ENCODE peak calls at places on chromosomes 3 and 15, in eight cellular contexts. J, T, W, I, K, X, A and M are unnamed samples.

GRCh38 chr3:169966951-169967915 is 626 bp downstream of the SEC62 start:
- DNase-seq in A (no peak), T (peak), K (peak), I (no peak), X (peak), W (peak), J (peak), M (peak)

GRCh38 chr3:38722760-38723568 is 73.5 kb upstream of the SCN5A start:
- DNase-seq in W (no peak), T (no peak), I (no peak), X (no peak), K (peak), A (no peak), J (no peak), M (no peak)

GRCh38 chr3:28502555-28502954 is 153.9 kb upstream of the AZI2 start:
- DNase-seq in W (no peak), K (no peak), I (no peak), X (no peak), T (no peak), A (no peak), J (no peak), M (no peak)

GRCh38 chr3:15269091-15269989 is 63.0 kb downstream of the SH3BP5 start:
- DNase-seq in J (peak), X (peak), A (peak), I (no peak), T (peak), W (peak), K (peak), M (peak)

GRCh38 chr3:69305011-69305410 is 80.9 kb downstream of the FRMD4B start:
- DNase-seq in J (no peak), K (no peak), X (no peak), W (no peak), I (no peak), A (no peak), T (no peak), M (no peak)

GRCh38 chr3:177694316-177694715 is 497.0 kb upstream of the TBL1XR1 start:
- DNase-seq in K (peak), X (no peak), A (no peak), I (no peak), T (no peak), W (no peak), J (peak), M (no peak)

GRCh38 chr3:71910107-71910506 is 125.2 kb upstream of the PROK2 start:
- DNase-seq in J (no peak), X (no peak), I (no peak), A (no peak), W (no peak), K (peak), T (no peak), M (no peak)

GRCh38 chr3:83523470-83524073 is 1435.2 kb upstream of the CADM2 start:
- DNase-seq in K (peak), W (no peak), J (no peak), T (peak), A (no peak), I (no peak), X (peak), M (peak)

GRCh38 chr15:47602124-47602523 is 115.2 kb upstream of the SEMA6D start:
- DNase-seq in W (no peak), I (no peak), K (no peak), X (no peak), A (no peak), J (no peak), T (no peak), M (no peak)

GRCh38 chr15:29021901-29022300 is 136.1 kb downstream of the APBA2 start:
- DNase-seq in K (peak), J (no peak), I (no peak), A (no peak), X (no peak), T (no peak), W (no peak), M (no peak)

GRCh38 chr3:18758047-18758704 is 333.0 kb upstream of the SATB1 start:
- DNase-seq in W (peak), T (no peak), X (no peak), J (no peak), I (peak), A (no peak), K (peak), M (no peak)